ENCODE peak calls at places on chromosomes 2 and 18, in nine cellular contexts. G, Y, M, E, Z, Q, N, A and K are unnamed samples.

GRCh38 chr18:6056171-6056932 is 161.0 kb upstream of the TMEM200C start:
- DNase-seq in A (no peak), N (peak), Q (no peak), G (no peak), E (no peak), Z (no peak), Y (no peak), M (no peak), K (no peak)

GRCh38 chr18:4453712-4454547 is 1.2 kb downstream of the DLGAP1 start:
- DNase-seq in E (no peak), Z (peak), Q (no peak), G (no peak), N (peak), Y (no peak), A (no peak), M (peak), K (no peak)

GRCh38 chr2:233929352-233929843 is 12.2 kb downstream of the TRPM8 start:
- DNase-seq in A (no peak), E (no peak), G (no peak), Z (peak), N (no peak), M (peak), Y (no peak), Q (no peak), K (no peak)

GRCh38 chr2:120871881-120872620 is 136.4 kb downstream of the GLI2 start:
- DNase-seq in Y (no peak), Z (no peak), N (no peak), Q (no peak), M (no peak), A (no peak), E (no peak), G (no peak), K (no peak)

GRCh38 chr2:6639870-6640639 is 225.7 kb downstream of the CMPK2 start:
- DNase-seq in Q (no peak), A (no peak), G (no peak), Z (peak), N (peak), E (no peak), Y (no peak), M (peak), K (no peak)

GRCh38 chr2:32235315-32235714 is 29.4 kb downstream of the NLRC4 start:
- DNase-seq in A (no peak), E (no peak), Y (no peak), Q (no peak), N (peak), G (no peak), Z (no peak), M (no peak), K (no peak)

GRCh38 chr2:1664076-1664605 is 80.2 kb downstream of the PXDN start:
- DNase-seq in A (no peak), Q (no peak), M (no peak), N (no peak), G (no peak), E (no peak), Z (no peak), Y (no peak), K (no peak)

GRCh38 chr18:50849448-50849847 is 29.5 kb upstream of the ME2 start:
- DNase-seq in Z (no peak), Y (no peak), A (no peak), N (no peak), E (no peak), M (no peak), Q (no peak), G (no peak), K (no peak)

GRCh38 chr2:108988796-108989713 is at the start of gene EDAR:
- DNase-seq in A (peak), E (peak), G (peak), Y (peak), Z (peak), M (peak), N (peak), Q (no peak), K (no peak)

GRCh38 chr2:112880081-112880531 is 30.9 kb upstream of the IL37 start:
- DNase-seq in Q (no peak), A (no peak), Z (no peak), Y (no peak), M (no peak), E (no peak), G (no peak), N (no peak), K (no peak)

GRCh38 chr2:151407281-151407680 is 2.4 kb upstream of the RIF1 start:
- DNase-seq in E (no peak), N (no peak), Q (no peak), Y (no peak), G (no peak), M (no peak), A (no peak), Z (no peak), K (no peak)

GRCh38 chr2:129763190-129763846 is 216.1 kb upstream of the RAB6C start:
- DNase-seq in Z (no peak), Y (no peak), M (no peak), A (no peak), G (no peak), N (no peak), Q (no peak), E (no peak), K (no peak)

GRCh38 chr2:189276277-189276676 is 96.7 kb upstream of the COL5A2 start:
- DNase-seq in Z (no peak), Y (no peak), Q (no peak), N (no peak), G (no peak), A (no peak), M (peak), E (no peak), K (no peak)

GRCh38 chr18:31303771-31304170 is 14.2 kb upstream of the DSG1 start:
- DNase-seq in Y (no peak), N (no peak), E (no peak), Z (no peak), Q (no peak), M (no peak), A (no peak), G (no peak), K (no peak)

GRCh38 chr2:65300134-65300771 is 72.6 kb downstream of the ACTR2 start:
- DNase-seq in N (peak), M (no peak), Z (peak), G (no peak), Y (peak), Q (no peak), E (no peak), A (no peak), K (no peak)

GRCh38 chr2:105712981-105713596 is 31.6 kb upstream of the NCK2 start:
- DNase-seq in Z (no peak), M (no peak), N (no peak), Q (no peak), A (no peak), E (no peak), G (no peak), Y (no peak), K (no peak)

GRCh38 chr2:169066817-169067356 is 2.5 kb upstream of the DHRS9 start:
- DNase-seq in Y (no peak), Z (no peak), Q (peak), G (no peak), N (no peak), E (no peak), M (no peak), A (no peak), K (no peak)

GRCh38 chr2:120393456-120393855 is 47.5 kb downstream of the INHBB start:
- DNase-seq in Q (no peak), E (no peak), N (no peak), Z (no peak), Y (no peak), A (no peak), G (no peak), M (no peak), K (no peak)

GRCh38 chr2:96148410-96149217 is 3.4 kb upstream of the DUSP2 start:
- DNase-seq in Q (peak), Y (peak), G (peak), N (peak), E (peak), Z (peak), M (peak), A (peak), K (peak)

GRCh38 chr18:61443311-61443710 is 110.1 kb downstream of the CDH20 start:
- DNase-seq in Y (no peak), Z (no peak), E (no peak), A (no peak), Q (no peak), N (no peak), M (no peak), G (no peak), K (no peak)

GRCh38 chr18:41845563-41845962 is 109.5 kb upstream of the PIK3C3 start:
- DNase-seq in Y (no peak), N (no peak), E (no peak), M (no peak), Q (no peak), Z (no peak), G (no peak), A (no peak), K (no peak)

GRCh38 chr2:241894681-241895426 is 25.3 kb downstream of the RTP5 start:
- DNase-seq in Q (no peak), M (no peak), A (no peak), N (peak), E (no peak), Y (peak), G (no peak), Z (no peak), K (no peak)

GRCh38 chr2:27281855-27282559 is at the start of gene TRIM54:
- DNase-seq in G (no peak), N (no peak), Q (no peak), A (no peak), Z (no peak), E (no peak), M (peak), Y (no peak), K (no peak)

GRCh38 chr2:84782717-84783442 is 98.0 kb downstream of the TRABD2A start:
- DNase-seq in N (no peak), Z (no peak), G (no peak), A (peak), Y (no peak), E (no peak), Q (no peak), M (no peak), K (no peak)

GRCh38 chr18:23908827-23909226 is 105.7 kb upstream of the TTC39C start:
- DNase-seq in G (no peak), N (no peak), Q (no peak), E (no peak), M (no peak), Z (no peak), A (no peak), Y (no peak), K (no peak)

GRCh38 chr2:73266061-73266891 is 18.0 kb downstream of the FBXO41 start:
- DNase-seq in Z (no peak), M (no peak), G (no peak), A (no peak), E (no peak), N (no peak), Y (no peak), Q (no peak), K (no peak)

GRCh38 chr2:65800998-65801397 is 368.6 kb upstream of the SPRED2 start:
- DNase-seq in Q (no peak), N (no peak), M (no peak), Y (no peak), A (no peak), G (no peak), Z (peak), E (no peak), K (no peak)

GRCh38 chr2:24926602-24927252 is 6.7 kb upstream of the ADCY3 start:
- DNase-seq in Q (no peak), Y (peak), G (no peak), Z (no peak), M (no peak), E (peak), A (no peak), N (peak), K (no peak)

GRCh38 chr2:174836345-174836999 is 72.2 kb upstream of the CHRNA1 start:
- DNase-seq in E (no peak), Y (no peak), N (peak), Q (no peak), M (no peak), Z (no peak), A (no peak), G (no peak), K (no peak)

GRCh38 chr18:73980289-73980979 is 167.2 kb downstream of the FBXO15 start:
- DNase-seq in Y (no peak), G (no peak), N (no peak), Q (peak), A (no peak), M (peak), Z (peak), E (no peak), K (no peak)

GRCh38 chr2:11647834-11648600 is 22.0 kb downstream of the NTSR2 start:
- DNase-seq in N (no peak), Z (no peak), G (no peak), A (no peak), Y (no peak), E (no peak), M (no peak), Q (no peak), K (no peak)

GRCh38 chr2:224584768-224585204 is 377 bp downstream of the CUL3 start:
- DNase-seq in M (peak), G (no peak), Y (peak), A (peak), Z (peak), E (peak), Q (no peak), N (no peak), K (peak)